ENCODE peak calls at places on chromosomes 16 and 17, in five cellular contexts. One of them, this sample, is unnamed.

GRCh38 chr17:82613283-82614094 is 34.8 kb downstream of the WDR45B start:
- DNase-seq in gastrocnemius medialis: no peak
- DNase-seq in endothelial cell of umbilical vein: no peak
- DNase-seq in hepatocyte: no peak
- DNase-seq in colonic mucosa: no peak
- DNase-seq in this sample: peak; percentile 51

GRCh38 chr16:46826618-46827017 is 4.4 kb downstream of the C16orf87 start:
- DNase-seq in gastrocnemius medialis: no peak
- DNase-seq in endothelial cell of umbilical vein: peak; percentile 29
- DNase-seq in hepatocyte: no peak
- DNase-seq in colonic mucosa: no peak
- DNase-seq in this sample: peak; percentile 33

GRCh38 chr16:53946745-53947386 is 242.9 kb downstream of the FTO start:
- DNase-seq in gastrocnemius medialis: no peak
- DNase-seq in endothelial cell of umbilical vein: no peak
- DNase-seq in hepatocyte: no peak
- DNase-seq in colonic mucosa: no peak
- DNase-seq in this sample: no peak

GRCh38 chr16:15031596-15031995 is 24.3 kb downstream of the NTAN1 start:
- DNase-seq in gastrocnemius medialis: no peak
- DNase-seq in endothelial cell of umbilical vein: no peak
- DNase-seq in hepatocyte: no peak
- DNase-seq in colonic mucosa: no peak
- DNase-seq in this sample: no peak

GRCh38 chr17:21042434-21043295 is at the start of gene USP22:
- DNase-seq in gastrocnemius medialis: peak; percentile 98
- DNase-seq in endothelial cell of umbilical vein: no peak
- DNase-seq in hepatocyte: no peak
- DNase-seq in colonic mucosa: peak; percentile 40
- DNase-seq in this sample: peak; percentile 71

GRCh38 chr17:71237903-71238538 is 882.8 kb upstream of the SOX9 start:
- DNase-seq in gastrocnemius medialis: no peak
- DNase-seq in endothelial cell of umbilical vein: no peak
- DNase-seq in hepatocyte: peak; percentile 32
- DNase-seq in colonic mucosa: no peak
- DNase-seq in this sample: peak; percentile 62

GRCh38 chr17:16377804-16378400 is 3.0 kb upstream of the UBB start:
- DNase-seq in gastrocnemius medialis: no peak
- DNase-seq in endothelial cell of umbilical vein: peak; percentile 50
- DNase-seq in hepatocyte: no peak
- DNase-seq in colonic mucosa: peak; percentile 47
- DNase-seq in this sample: peak; percentile 92

GRCh38 chr17:8289103-8289397 is 580 bp downstream of the RANGRF start:
- DNase-seq in gastrocnemius medialis: no peak
- DNase-seq in endothelial cell of umbilical vein: no peak
- DNase-seq in hepatocyte: no peak
- DNase-seq in colonic mucosa: no peak
- DNase-seq in this sample: no peak

GRCh38 chr17:58416937-58417299 is 416 bp downstream of the RNF43 start:
- DNase-seq in gastrocnemius medialis: no peak
- DNase-seq in endothelial cell of umbilical vein: no peak
- DNase-seq in hepatocyte: no peak
- DNase-seq in colonic mucosa: no peak
- DNase-seq in this sample: no peak
- H3K4me3 ChIP-seq in gastrocnemius medialis: peak overlapping the region; percentile 37
- H3K4me3 ChIP-seq in endothelial cell of umbilical vein: no peak overlapping the region
- H3K4me3 ChIP-seq in hepatocyte: peak overlapping the region; percentile 62
- H3K4me3 ChIP-seq in colonic mucosa: peak overlapping the region; percentile 36
- H3K4me3 ChIP-seq in this sample: peak overlapping the region; percentile 45

GRCh38 chr16:74874123-74874522 is 99.5 kb upstream of the FA2H start:
- DNase-seq in gastrocnemius medialis: no peak
- DNase-seq in endothelial cell of umbilical vein: no peak
- DNase-seq in hepatocyte: no peak
- DNase-seq in colonic mucosa: no peak
- DNase-seq in this sample: no peak

GRCh38 chr16:74877706-74878105 is 103.1 kb upstream of the FA2H start:
- DNase-seq in gastrocnemius medialis: no peak
- DNase-seq in endothelial cell of umbilical vein: no peak
- DNase-seq in hepatocyte: no peak
- DNase-seq in colonic mucosa: no peak
- DNase-seq in this sample: peak; percentile 85

GRCh38 chr16:74871608-74872007 is 97.0 kb upstream of the FA2H start:
- DNase-seq in gastrocnemius medialis: no peak
- DNase-seq in endothelial cell of umbilical vein: no peak
- DNase-seq in hepatocyte: no peak
- DNase-seq in colonic mucosa: no peak
- DNase-seq in this sample: no peak

GRCh38 chr16:74872302-74872701 is 97.7 kb upstream of the FA2H start:
- DNase-seq in gastrocnemius medialis: no peak
- DNase-seq in endothelial cell of umbilical vein: no peak
- DNase-seq in hepatocyte: no peak
- DNase-seq in colonic mucosa: no peak
- DNase-seq in this sample: no peak

GRCh38 chr16:74874912-74875311 is 100.3 kb upstream of the FA2H start:
- DNase-seq in gastrocnemius medialis: no peak
- DNase-seq in endothelial cell of umbilical vein: no peak
- DNase-seq in hepatocyte: no peak
- DNase-seq in colonic mucosa: no peak
- DNase-seq in this sample: no peak
- TF ChIP-seq CTCF in gastrocnemius medialis: no peak
- TF ChIP-seq CTCF in endothelial cell of umbilical vein: no peak
- TF ChIP-seq CTCF in hepatocyte: no peak
- TF ChIP-seq CTCF in colonic mucosa: no peak
- TF ChIP-seq CTCF in this sample: no peak

GRCh38 chr16:56463153-56463552 is 11.8 kb downstream of the OGFOD1 start:
- DNase-seq in gastrocnemius medialis: no peak
- DNase-seq in endothelial cell of umbilical vein: no peak
- DNase-seq in hepatocyte: no peak
- DNase-seq in colonic mucosa: no peak
- DNase-seq in this sample: no peak
- H3K36me3 ChIP-seq in gastrocnemius medialis: peaks cover 94% of the 10 kb centered on the region
- H3K36me3 ChIP-seq in endothelial cell of umbilical vein: peaks cover 4% of the 10 kb centered on the region
- H3K36me3 ChIP-seq in hepatocyte: no peaks in the 10 kb centered on the region
- H3K36me3 ChIP-seq in colonic mucosa: peaks cover 13% of the 10 kb centered on the region
- H3K36me3 ChIP-seq in this sample: peaks cover 13% of the 10 kb centered on the region

GRCh38 chr16:1492923-1493745 is at the start of gene TELO2:
- DNase-seq in gastrocnemius medialis: peak; percentile 68
- DNase-seq in endothelial cell of umbilical vein: peak; percentile 63
- DNase-seq in hepatocyte: peak; percentile 94
- DNase-seq in colonic mucosa: peak; percentile 86
- DNase-seq in this sample: peak; percentile 44

GRCh38 chr16:1495281-1496262 is 2.4 kb downstream of the TELO2 start:
- DNase-seq in gastrocnemius medialis: no peak
- DNase-seq in endothelial cell of umbilical vein: no peak
- DNase-seq in hepatocyte: no peak
- DNase-seq in colonic mucosa: no peak
- DNase-seq in this sample: no peak

GRCh38 chr16:1494129-1494640 is 1.0 kb downstream of the TELO2 start:
- DNase-seq in gastrocnemius medialis: peak; percentile 74
- DNase-seq in endothelial cell of umbilical vein: peak; percentile 77
- DNase-seq in hepatocyte: peak; percentile 55
- DNase-seq in colonic mucosa: peak; percentile 31
- DNase-seq in this sample: peak; percentile 34

GRCh38 chr16:1493746-1494094 is 560 bp downstream of the TELO2 start:
- DNase-seq in gastrocnemius medialis: no peak
- DNase-seq in endothelial cell of umbilical vein: peak; percentile 6
- DNase-seq in hepatocyte: peak; percentile 35
- DNase-seq in colonic mucosa: no peak
- DNase-seq in this sample: no peak

GRCh38 chr16:1494711-1495110 is 1.6 kb downstream of the TELO2 start:
- DNase-seq in gastrocnemius medialis: peak; percentile 56
- DNase-seq in endothelial cell of umbilical vein: no peak
- DNase-seq in hepatocyte: no peak
- DNase-seq in colonic mucosa: no peak
- DNase-seq in this sample: no peak
- H3K4me3 ChIP-seq in gastrocnemius medialis: peak overlapping the region; percentile 78
- H3K4me3 ChIP-seq in endothelial cell of umbilical vein: no peak overlapping the region
- H3K4me3 ChIP-seq in hepatocyte: no peak overlapping the region
- H3K4me3 ChIP-seq in colonic mucosa: no peak overlapping the region
- H3K4me3 ChIP-seq in this sample: no peak overlapping the region

GRCh38 chr16:80084163-80084562 is 456.6 kb upstream of the DYNLRB2 start:
- DNase-seq in gastrocnemius medialis: no peak
- DNase-seq in endothelial cell of umbilical vein: no peak
- DNase-seq in hepatocyte: no peak
- DNase-seq in colonic mucosa: no peak
- DNase-seq in this sample: no peak

GRCh38 chr16:80081851-80082250 is 458.9 kb upstream of the DYNLRB2 start:
- DNase-seq in gastrocnemius medialis: no peak
- DNase-seq in endothelial cell of umbilical vein: no peak
- DNase-seq in hepatocyte: peak; percentile 58
- DNase-seq in colonic mucosa: no peak
- DNase-seq in this sample: no peak

GRCh38 chr16:80085606-80086005 is 455.2 kb upstream of the DYNLRB2 start:
- DNase-seq in gastrocnemius medialis: no peak
- DNase-seq in endothelial cell of umbilical vein: no peak
- DNase-seq in hepatocyte: no peak
- DNase-seq in colonic mucosa: no peak
- DNase-seq in this sample: peak; percentile 91

GRCh38 chr16:80080287-80080851 is 460.4 kb upstream of the DYNLRB2 start:
- DNase-seq in gastrocnemius medialis: no peak
- DNase-seq in endothelial cell of umbilical vein: no peak
- DNase-seq in hepatocyte: peak; percentile 48
- DNase-seq in colonic mucosa: no peak
- DNase-seq in this sample: peak; percentile 71

DNA sequence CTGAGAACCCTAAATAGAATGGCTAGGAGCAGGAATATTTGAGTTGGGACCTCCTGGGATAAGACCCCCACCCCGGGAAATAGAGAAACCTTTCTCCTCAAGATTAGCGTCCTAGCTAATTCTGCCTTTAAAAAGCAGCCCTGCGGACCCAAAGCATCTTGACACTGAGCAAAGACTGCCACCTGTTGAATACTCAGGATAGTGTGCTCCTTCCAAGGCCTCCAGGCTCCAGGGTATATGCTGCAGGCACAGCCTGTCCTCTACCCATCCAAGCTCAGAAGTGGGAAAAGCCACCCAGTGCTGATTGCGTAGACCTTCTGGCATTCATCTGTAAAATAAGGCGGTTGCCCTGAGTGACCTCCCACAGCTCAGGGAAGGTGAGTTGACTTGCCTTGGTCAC is 456.2 kb upstream of the DYNLRB2 start:
- DNase-seq in gastrocnemius medialis: peak; percentile 19
- DNase-seq in endothelial cell of umbilical vein: no peak
- DNase-seq in hepatocyte: peak; percentile 88
- DNase-seq in colonic mucosa: peak; percentile 32
- DNase-seq in this sample: peak; percentile 77
- TF ChIP-seq CTCF in gastrocnemius medialis: peak; percentile 49
- TF ChIP-seq CTCF in endothelial cell of umbilical vein: no peak
- TF ChIP-seq CTCF in hepatocyte: peak; percentile 81
- TF ChIP-seq CTCF in colonic mucosa: peak; percentile 49
- TF ChIP-seq CTCF in this sample: peak; percentile 70

GRCh38 chr17:79883202-79883601 is 44.0 kb upstream of the CBX4 start:
- DNase-seq in gastrocnemius medialis: no peak
- DNase-seq in endothelial cell of umbilical vein: no peak
- DNase-seq in hepatocyte: no peak
- DNase-seq in colonic mucosa: no peak
- DNase-seq in this sample: no peak

GRCh38 chr17:79874329-79874981 is 35.2 kb upstream of the CBX4 start:
- DNase-seq in gastrocnemius medialis: no peak
- DNase-seq in endothelial cell of umbilical vein: peak; percentile 46
- DNase-seq in hepatocyte: peak; percentile 55
- DNase-seq in colonic mucosa: peak; percentile 46
- DNase-seq in this sample: peak; percentile 44

GRCh38 chr17:79875511-79875910 is 36.3 kb upstream of the CBX4 start:
- DNase-seq in gastrocnemius medialis: no peak
- DNase-seq in endothelial cell of umbilical vein: no peak
- DNase-seq in hepatocyte: no peak
- DNase-seq in colonic mucosa: no peak
- DNase-seq in this sample: peak; percentile 32

GRCh38 chr17:79873583-79873982 is 34.3 kb upstream of the CBX4 start:
- DNase-seq in gastrocnemius medialis: no peak
- DNase-seq in endothelial cell of umbilical vein: no peak
- DNase-seq in hepatocyte: peak; percentile 3
- DNase-seq in colonic mucosa: no peak
- DNase-seq in this sample: no peak

GRCh38 chr17:79878346-79878745 is 39.1 kb upstream of the CBX4 start:
- DNase-seq in gastrocnemius medialis: no peak
- DNase-seq in endothelial cell of umbilical vein: no peak
- DNase-seq in hepatocyte: no peak
- DNase-seq in colonic mucosa: no peak
- DNase-seq in this sample: no peak
- H3K36me3 ChIP-seq in gastrocnemius medialis: no peaks in the 10 kb centered on the region
- H3K36me3 ChIP-seq in endothelial cell of umbilical vein: no peaks in the 10 kb centered on the region
- H3K36me3 ChIP-seq in hepatocyte: no peaks in the 10 kb centered on the region
- H3K36me3 ChIP-seq in colonic mucosa: no peaks in the 10 kb centered on the region
- H3K36me3 ChIP-seq in this sample: no peaks in the 10 kb centered on the region

DNA sequence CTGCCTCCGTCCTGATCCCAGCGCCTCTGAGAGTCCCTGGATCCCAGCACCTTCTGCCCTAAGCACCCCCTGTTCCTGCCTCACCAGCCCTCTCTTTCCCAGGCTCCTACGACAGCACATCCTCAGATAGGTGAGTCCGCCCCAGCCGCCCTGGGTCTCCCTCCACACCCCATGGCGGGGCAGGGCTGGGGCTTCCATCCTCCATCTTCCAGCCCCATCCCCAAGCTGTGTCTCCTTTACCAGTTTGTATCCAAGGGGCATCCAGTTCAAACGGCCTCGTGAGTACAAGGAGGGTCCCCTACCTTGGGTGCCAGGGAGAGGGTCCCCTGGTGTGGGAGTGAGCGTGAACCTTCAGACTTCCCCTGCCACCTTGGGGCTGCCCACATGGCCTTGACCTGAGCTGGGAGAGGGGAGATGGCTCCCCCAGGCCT is 774 bp downstream of the LAT start:
- DNase-seq in gastrocnemius medialis: no peak
- DNase-seq in endothelial cell of umbilical vein: no peak
- DNase-seq in hepatocyte: no peak
- DNase-seq in colonic mucosa: no peak
- DNase-seq in this sample: no peak
- H3K4me3 ChIP-seq in gastrocnemius medialis: no peak overlapping the region
- H3K4me3 ChIP-seq in endothelial cell of umbilical vein: no peak overlapping the region
- H3K4me3 ChIP-seq in hepatocyte: no peak overlapping the region
- H3K4me3 ChIP-seq in colonic mucosa: peak overlapping the region; percentile 15
- H3K4me3 ChIP-seq in this sample: no peak overlapping the region

DNA sequence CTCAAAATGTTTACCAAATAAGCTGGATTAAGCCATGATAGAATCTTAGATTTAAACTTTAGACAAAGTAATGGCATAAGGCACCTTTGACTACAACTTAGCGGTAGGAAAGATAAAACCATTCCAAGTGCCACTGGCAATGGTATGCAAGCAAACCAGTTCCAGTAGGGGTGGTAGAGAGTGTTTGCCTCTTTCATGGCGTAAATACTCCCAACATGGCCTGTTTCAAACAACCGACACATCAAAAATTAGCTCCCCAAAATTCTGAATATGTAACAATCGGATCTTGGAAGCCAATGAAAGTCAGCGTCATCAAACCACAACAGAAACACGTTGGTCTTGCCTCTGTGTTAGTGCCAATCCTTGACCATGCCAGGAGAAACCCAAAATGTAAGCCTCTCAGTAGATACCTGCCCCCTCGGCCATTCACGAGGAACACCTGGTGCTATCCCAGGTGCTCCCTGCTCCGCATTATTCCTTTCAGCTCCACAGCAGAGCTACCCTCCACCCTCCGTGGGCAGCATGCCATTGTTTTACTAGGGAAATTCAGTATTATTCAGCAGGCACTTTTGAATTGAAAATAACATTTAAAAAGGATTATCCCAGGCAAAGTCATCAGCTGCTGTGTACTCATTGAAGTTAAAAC is 307.8 kb upstream of the CDH11 start:
- DNase-seq in gastrocnemius medialis: no peak
- DNase-seq in endothelial cell of umbilical vein: no peak
- DNase-seq in hepatocyte: no peak
- DNase-seq in colonic mucosa: no peak
- DNase-seq in this sample: no peak
- TF ChIP-seq CTCF in gastrocnemius medialis: no peak
- TF ChIP-seq CTCF in endothelial cell of umbilical vein: no peak
- TF ChIP-seq CTCF in hepatocyte: no peak
- TF ChIP-seq CTCF in colonic mucosa: no peak
- TF ChIP-seq CTCF in this sample: no peak

This sample was measured in bronchial epithelial cell.